ENCODE peak calls at places on chromosomes 7 and 10, in nine cellular contexts. One of them, this sample, is unnamed.

GRCh38 chr7:34058791-34059550 is 153.6 kb downstream of the BMPER start:
- DNase-seq in pons: peak
- DNase-seq in A172: no peak
- DNase-seq in choroid plexus epithelial cell: no peak
- DNase-seq in HEK293T: no peak
- DNase-seq in AML-193: no peak
- DNase-seq in amygdala: no peak
- DNase-seq in kidney glomerular epithelial cell: no peak
- DNase-seq in colonic mucosa: no peak
- DNase-seq in this sample: no peak

GRCh38 chr7:113774182-113774807 is 144.5 kb downstream of the PPP1R3A start:
- DNase-seq in pons: peak
- DNase-seq in A172: peak
- DNase-seq in choroid plexus epithelial cell: peak
- DNase-seq in HEK293T: peak
- DNase-seq in AML-193: peak
- DNase-seq in amygdala: no peak
- DNase-seq in kidney glomerular epithelial cell: peak
- DNase-seq in colonic mucosa: no peak
- DNase-seq in this sample: no peak

GRCh38 chr7:136956232-136956631 is 87.8 kb downstream of the CHRM2 start:
- DNase-seq in pons: no peak
- DNase-seq in A172: peak
- DNase-seq in choroid plexus epithelial cell: peak
- DNase-seq in HEK293T: no peak
- DNase-seq in AML-193: no peak
- DNase-seq in amygdala: no peak
- DNase-seq in kidney glomerular epithelial cell: peak
- DNase-seq in colonic mucosa: no peak
- DNase-seq in this sample: no peak

GRCh38 chr7:116327751-116328150 is 117.4 kb downstream of the TES start:
- DNase-seq in pons: no peak
- DNase-seq in A172: peak
- DNase-seq in choroid plexus epithelial cell: peak
- DNase-seq in HEK293T: no peak
- DNase-seq in AML-193: no peak
- DNase-seq in amygdala: no peak
- DNase-seq in kidney glomerular epithelial cell: peak
- DNase-seq in colonic mucosa: no peak
- DNase-seq in this sample: no peak

GRCh38 chr10:125026036-125026931 is 84.4 kb downstream of the ZRANB1 start:
- DNase-seq in pons: no peak
- DNase-seq in A172: no peak
- DNase-seq in choroid plexus epithelial cell: no peak
- DNase-seq in HEK293T: no peak
- DNase-seq in AML-193: no peak
- DNase-seq in amygdala: no peak
- DNase-seq in kidney glomerular epithelial cell: no peak
- DNase-seq in colonic mucosa: no peak
- DNase-seq in this sample: no peak

GRCh38 chr10:65341323-65341922 is 1584.4 kb upstream of the LRRTM3 start:
- DNase-seq in pons: peak
- DNase-seq in A172: peak
- DNase-seq in choroid plexus epithelial cell: peak
- DNase-seq in HEK293T: no peak
- DNase-seq in AML-193: no peak
- DNase-seq in amygdala: no peak
- DNase-seq in kidney glomerular epithelial cell: no peak
- DNase-seq in colonic mucosa: no peak
- DNase-seq in this sample: no peak

GRCh38 chr7:115477193-115477651 is 553.3 kb downstream of the TFEC start:
- DNase-seq in pons: no peak
- DNase-seq in A172: no peak
- DNase-seq in choroid plexus epithelial cell: peak
- DNase-seq in HEK293T: peak
- DNase-seq in AML-193: no peak
- DNase-seq in amygdala: no peak
- DNase-seq in kidney glomerular epithelial cell: no peak
- DNase-seq in colonic mucosa: peak
- DNase-seq in this sample: no peak

GRCh38 chr10:104351067-104351681 is 2.5 kb upstream of the CFAP58 start:
- DNase-seq in pons: peak
- DNase-seq in A172: no peak
- DNase-seq in choroid plexus epithelial cell: peak
- DNase-seq in HEK293T: no peak
- DNase-seq in AML-193: peak
- DNase-seq in amygdala: no peak
- DNase-seq in kidney glomerular epithelial cell: no peak
- DNase-seq in colonic mucosa: no peak
- DNase-seq in this sample: no peak

This sample was measured in D721Med.